ENCODE peak calls at places on chromosomes 7 and 10, in eight cellular contexts. V, W, S, E, B, X, D and C are unnamed samples. For H3K4me1, the result is how much of the 10 kb centered on the place peaks cover.

GRCh38 chr10:49179699-49180511 is 8.3 kb downstream of the TMEM273 start:
- DNase-seq in X (no peak), W (no peak), B (peak), E (no peak), S (no peak), V (no peak), D (no peak), C (no peak)

GRCh38 chr7:28409716-28410627 is 2.3 kb upstream of the CREB5 start:
- DNase-seq in B (no peak), E (no peak), V (peak), S (peak), X (no peak), W (peak), D (no peak), C (peak)

GRCh38 chr7:92685146-92686042 is 95.2 kb upstream of the FAM133B start:
- DNase-seq in V (no peak), X (no peak), B (no peak), D (no peak), W (no peak), S (no peak), E (no peak), C (no peak)

GRCh38 chr7:12067156-12067831 is 143.8 kb upstream of the TMEM106B start:
- DNase-seq in W (peak), X (peak), B (peak), E (peak), V (peak), S (peak), D (peak), C (peak)

GRCh38 chr10:132118366-132118765 is 52.6 kb downstream of the JAKMIP3 start:
- DNase-seq in V (no peak), S (no peak), E (no peak), D (no peak), X (no peak), B (no peak), W (no peak), C (peak)

GRCh38 chr10:66795871-66796270 is 130.0 kb upstream of the LRRTM3 start:
- DNase-seq in V (no peak), D (no peak), B (no peak), E (no peak), W (no peak), X (no peak), S (no peak), C (no peak)

GRCh38 chr10:76491216-76491615 is 1059.8 kb downstream of the LRMDA start:
- DNase-seq in V (no peak), B (no peak), S (no peak), X (no peak), E (no peak), D (no peak), W (no peak), C (no peak)

GRCh38 chr7:109950256-109950655 is 1140.7 kb upstream of the LRRN3 start:
- DNase-seq in X (no peak), B (no peak), D (no peak), W (no peak), S (peak), V (no peak), E (no peak), C (no peak)

GRCh38 chr7:2542011-2542923 is 13.1 kb downstream of the BRAT1 start:
- DNase-seq in X (peak), D (no peak), E (no peak), W (peak), B (no peak), V (peak), S (no peak), C (no peak)

GRCh38 chr7:96388166-96388565 is 66.3 kb upstream of the SLC25A13 start:
- DNase-seq in X (no peak), V (no peak), E (no peak), D (no peak), S (no peak), W (no peak), B (no peak), C (no peak)

GRCh38 chr7:4815609-4816418 is 40.4 kb downstream of the AP5Z1 start:
- DNase-seq in W (no peak), D (no peak), B (no peak), S (no peak), V (no peak), X (no peak), E (no peak), C (no peak)

GRCh38 chr10:132308588-132309451 is 1.1 kb upstream of the STK32C start:
- DNase-seq in B (no peak), X (peak), V (no peak), D (no peak), S (peak), E (no peak), W (no peak), C (no peak)

GRCh38 chr10:88314362-88314761 is 268.8 kb downstream of the RNLS start:
- DNase-seq in D (no peak), E (no peak), W (peak), S (no peak), X (no peak), V (no peak), B (no peak), C (no peak)

GRCh38 chr10:69641261-69641980 is 11.4 kb downstream of the FAM241B start:
- DNase-seq in B (no peak), V (no peak), X (no peak), W (peak), S (no peak), D (no peak), E (no peak), C (no peak)

GRCh38 chr10:24468281-24468751 is 255.4 kb downstream of the ARHGAP21 start:
- DNase-seq in X (no peak), V (no peak), D (no peak), E (no peak), W (no peak), B (no peak), S (no peak), C (no peak)

GRCh38 chr10:61835069-61835908 is 66.2 kb upstream of the ARID5B start:
- DNase-seq in X (no peak), D (no peak), V (peak), S (peak), E (peak), W (no peak), B (peak), C (no peak)

GRCh38 chr10:113058175-113058961 is 108.3 kb downstream of the TCF7L2 start:
- DNase-seq in S (no peak), B (no peak), E (peak), W (peak), D (no peak), X (no peak), V (peak), C (no peak)

GRCh38 chr7:1994931-1995330 is 237.8 kb downstream of the MAD1L1 start:
- DNase-seq in S (no peak), E (no peak), V (no peak), X (no peak), B (no peak), W (no peak), D (no peak), C (no peak)

GRCh38 chr10:119042169-119042568 is 12.7 kb downstream of the NANOS1 start:
- DNase-seq in E (no peak), D (no peak), X (no peak), W (no peak), S (no peak), V (no peak), B (no peak), C (no peak)

GRCh38 chr7:2281556-2281955 is 32.7 kb downstream of the SNX8 start:
- DNase-seq in B (peak), W (peak), D (no peak), V (no peak), S (no peak), X (no peak), E (no peak), C (peak)

DNA sequence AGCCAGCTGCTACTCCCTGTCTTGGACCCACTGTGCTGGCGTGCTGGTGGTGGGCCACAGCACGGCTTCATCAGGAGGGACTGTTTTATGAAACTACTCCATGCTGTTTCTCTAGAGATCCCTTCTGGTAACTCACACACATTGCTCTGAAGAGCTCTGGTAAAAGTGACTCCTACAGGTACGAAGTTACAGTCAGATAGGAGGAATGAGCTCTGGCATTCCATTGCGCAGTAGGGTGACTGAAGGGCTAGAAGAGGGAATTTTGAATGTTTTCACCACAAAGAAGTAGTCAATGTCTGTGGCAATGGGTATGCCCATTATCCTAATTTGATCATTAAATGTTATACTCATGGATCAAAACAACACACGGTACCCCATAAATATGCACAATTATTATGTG is 609 bp downstream of the MAT1A start:
- DNase-seq in V (no peak), D (no peak), W (no peak), B (no peak), E (no peak), S (no peak), X (no peak), C (no peak)
- H3K4me1 ChIP-seq in V (under half), D (under half), W (under half), B (under half), E (half or more), S (under half), X (under half), C (under half)

DNA sequence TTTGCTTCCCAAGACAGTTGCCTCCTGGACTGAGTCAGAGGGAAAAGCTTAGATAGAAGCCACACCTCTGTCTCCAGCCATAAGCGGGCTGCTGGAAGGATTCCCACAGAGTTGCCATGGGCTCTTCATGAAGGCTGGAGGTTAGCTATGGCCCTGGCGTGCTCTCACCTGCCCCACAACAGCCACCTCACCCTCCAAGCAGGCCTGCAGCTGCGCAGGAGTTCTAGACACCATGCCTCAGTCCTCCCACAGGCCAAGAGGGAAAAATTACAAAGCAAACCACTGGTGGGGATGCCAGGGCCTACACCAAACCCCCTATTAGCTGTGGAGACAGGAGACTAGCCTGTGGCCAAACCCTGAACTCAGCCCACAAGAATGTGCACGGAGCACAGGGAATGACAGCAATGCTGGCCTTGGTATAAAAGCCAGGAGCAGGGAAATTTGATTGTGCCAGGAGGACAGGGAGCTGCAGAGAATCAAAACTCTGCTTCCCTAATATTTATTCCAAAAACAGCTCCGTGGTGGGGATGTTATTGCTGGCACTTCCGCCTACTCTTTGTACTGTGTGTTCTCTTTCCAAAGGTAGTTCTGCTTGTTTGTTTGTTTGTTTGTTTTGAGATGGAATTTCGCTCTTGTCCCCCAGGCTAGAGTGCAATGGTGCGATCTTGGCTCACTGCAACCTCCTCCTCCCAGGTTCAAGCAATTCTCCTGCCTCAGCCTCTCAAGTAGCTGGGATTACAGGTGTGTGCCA is 60.3 kb upstream of the STK17A start:
- DNase-seq in D (no peak), W (no peak), X (no peak), E (no peak), S (no peak), V (no peak), B (no peak), C (no peak)
- TF ChIP-seq EP300 in D (no peak), W (no peak), X (no peak), E (no peak), S (no peak), V (no peak), B (no peak), C (no peak)

GRCh38 chr7:17038783-17039170 is 157.0 kb upstream of the AGR3 start:
- DNase-seq in B (no peak), W (no peak), S (no peak), X (no peak), D (no peak), V (no peak), E (no peak), C (no peak)
- H3K4me1 ChIP-seq in B (under half), W (under half), S (under half), X (under half), D (under half), V (under half), E (under half), C (under half)

GRCh38 chr7:13800694-13801448 is 188.6 kb downstream of the ETV1 start:
- DNase-seq in V (no peak), S (no peak), X (peak), B (no peak), E (no peak), D (no peak), W (no peak), C (no peak)
- TF ChIP-seq EP300 in V (no peak), S (no peak), X (no peak), B (no peak), E (no peak), D (no peak), W (no peak), C (no peak)

GRCh38 chr10:110524864-110525242 is 27.1 kb downstream of the DUSP5 start:
- DNase-seq in S (no peak), E (no peak), B (no peak), W (no peak), V (no peak), D (no peak), X (no peak), C (no peak)
- H3K4me1 ChIP-seq in S (half or more), E (under half), B (under half), W (under half), V (under half), D (under half), X (under half), C (under half)

DNA sequence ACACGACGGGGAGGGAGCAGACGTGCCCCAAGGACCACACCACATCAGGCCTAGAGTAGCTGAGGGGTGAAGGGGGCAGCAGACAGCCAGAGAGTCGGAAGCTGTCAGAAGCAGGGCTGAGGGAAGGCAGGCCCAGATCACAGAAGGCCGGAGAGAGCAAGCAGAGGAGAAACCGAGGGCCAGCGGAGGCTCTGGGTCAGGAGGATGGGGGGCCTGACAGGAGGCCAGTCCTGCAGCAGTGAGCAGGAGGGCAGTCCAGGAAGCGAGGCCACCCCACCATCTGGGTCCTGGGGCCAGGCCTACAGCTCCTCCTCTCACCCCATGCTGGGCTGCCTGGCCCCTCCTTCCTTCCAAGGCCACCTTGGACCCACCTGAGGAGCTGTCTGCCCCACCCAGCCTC is 20.3 kb downstream of the SLIT1 start:
- DNase-seq in B (no peak), S (no peak), D (no peak), E (no peak), W (no peak), V (no peak), X (no peak), C (no peak)
- TF ChIP-seq EP300 in B (no peak), S (no peak), D (no peak), E (no peak), W (no peak), V (no peak), X (no peak), C (no peak)

GRCh38 chr10:14563359-14563758 is 211.3 kb downstream of the FAM107B start:
- DNase-seq in E (no peak), X (no peak), B (no peak), S (no peak), V (no peak), D (no peak), W (no peak), C (no peak)
- H3K4me1 ChIP-seq in E (under half), X (under half), B (under half), S (half or more), V (under half), D (under half), W (under half), C (under half)